ENCODE peak calls at places on chromosomes 6 and 20, in six cellular contexts. One of them, this sample, is unnamed.

GRCh38 chr6:166588691-166589333 is 2.3 kb upstream of the RAMACL start:
- DNase-seq in GM12865: peak; percentile 39
- DNase-seq in heart left ventricle: no peak
- DNase-seq in H9: peak; percentile 61
- DNase-seq in RWPE1: no peak
- DNase-seq in CD8-positive, alpha-beta T cell: no peak
- DNase-seq in this sample: peak; percentile 49

GRCh38 chr6:53928641-53929339 is 134.0 kb downstream of the LRRC1 start:
- DNase-seq in GM12865: no peak
- DNase-seq in heart left ventricle: no peak
- DNase-seq in H9: no peak
- DNase-seq in RWPE1: peak; percentile 53
- DNase-seq in CD8-positive, alpha-beta T cell: no peak
- DNase-seq in this sample: no peak

GRCh38 chr6:110556317-110557115 is 80.1 kb upstream of the SLC22A16 start:
- DNase-seq in GM12865: no peak
- DNase-seq in heart left ventricle: no peak
- DNase-seq in H9: no peak
- DNase-seq in RWPE1: no peak
- DNase-seq in CD8-positive, alpha-beta T cell: no peak
- DNase-seq in this sample: no peak

GRCh38 chr6:162099685-162100084 is 627.9 kb downstream of the PRKN start:
- DNase-seq in GM12865: no peak
- DNase-seq in heart left ventricle: no peak
- DNase-seq in H9: no peak
- DNase-seq in RWPE1: peak; percentile 77
- DNase-seq in CD8-positive, alpha-beta T cell: no peak
- DNase-seq in this sample: no peak

GRCh38 chr20:45538209-45538798 is 978 bp downstream of the WFDC6 start:
- DNase-seq in GM12865: no peak
- DNase-seq in heart left ventricle: no peak
- DNase-seq in H9: peak; percentile 58
- DNase-seq in RWPE1: peak; percentile 85
- DNase-seq in CD8-positive, alpha-beta T cell: no peak
- DNase-seq in this sample: no peak

GRCh38 chr6:68628156-68628555 is 6.9 kb upstream of the ADGRB3 start:
- DNase-seq in GM12865: no peak
- DNase-seq in heart left ventricle: no peak
- DNase-seq in H9: peak; percentile 30
- DNase-seq in RWPE1: no peak
- DNase-seq in CD8-positive, alpha-beta T cell: no peak
- DNase-seq in this sample: no peak

GRCh38 chr6:111461860-111462259 is 21.2 kb downstream of the REV3L start:
- DNase-seq in GM12865: no peak
- DNase-seq in heart left ventricle: no peak
- DNase-seq in H9: no peak
- DNase-seq in RWPE1: no peak
- DNase-seq in CD8-positive, alpha-beta T cell: no peak
- DNase-seq in this sample: no peak

GRCh38 chr20:7790189-7790588 is 150.1 kb downstream of the HAO1 start:
- DNase-seq in GM12865: no peak
- DNase-seq in heart left ventricle: no peak
- DNase-seq in H9: no peak
- DNase-seq in RWPE1: no peak
- DNase-seq in CD8-positive, alpha-beta T cell: no peak
- DNase-seq in this sample: no peak

GRCh38 chr6:26411751-26412150 is 9.7 kb downstream of the BTN3A1 start:
- DNase-seq in GM12865: no peak
- DNase-seq in heart left ventricle: no peak
- DNase-seq in H9: no peak
- DNase-seq in RWPE1: no peak
- DNase-seq in CD8-positive, alpha-beta T cell: no peak
- DNase-seq in this sample: no peak

GRCh38 chr20:60453847-60454246 is 495.6 kb downstream of the CDH26 start:
- DNase-seq in GM12865: no peak
- DNase-seq in heart left ventricle: no peak
- DNase-seq in H9: peak; percentile 72
- DNase-seq in RWPE1: no peak
- DNase-seq in CD8-positive, alpha-beta T cell: no peak
- DNase-seq in this sample: no peak

GRCh38 chr6:15663057-15663638 is 320 bp upstream of the DTNBP1 start:
- DNase-seq in GM12865: no peak
- DNase-seq in heart left ventricle: no peak
- DNase-seq in H9: no peak
- DNase-seq in RWPE1: peak; percentile 91
- DNase-seq in CD8-positive, alpha-beta T cell: no peak
- DNase-seq in this sample: peak; percentile 92

GRCh38 chr20:23782366-23782983 is 31.7 kb upstream of the CST1 start:
- DNase-seq in GM12865: peak; percentile 28
- DNase-seq in heart left ventricle: no peak
- DNase-seq in H9: peak; percentile 73
- DNase-seq in RWPE1: peak; percentile 4
- DNase-seq in CD8-positive, alpha-beta T cell: no peak
- DNase-seq in this sample: peak; percentile 21

GRCh38 chr20:17938889-17939619 is 29.5 kb downstream of the SNX5 start:
- DNase-seq in GM12865: peak; percentile 85
- DNase-seq in heart left ventricle: no peak
- DNase-seq in H9: peak; percentile 86
- DNase-seq in RWPE1: peak; percentile 75
- DNase-seq in CD8-positive, alpha-beta T cell: peak; percentile 17
- DNase-seq in this sample: peak; percentile 78

GRCh38 chr20:5150226-5151076 is 23.6 kb downstream of the CDS2 start:
- DNase-seq in GM12865: no peak
- DNase-seq in heart left ventricle: no peak
- DNase-seq in H9: no peak
- DNase-seq in RWPE1: no peak
- DNase-seq in CD8-positive, alpha-beta T cell: no peak
- DNase-seq in this sample: no peak

GRCh38 chr6:164665328-164665727 is 644.1 kb downstream of the C6orf118 start:
- DNase-seq in GM12865: no peak
- DNase-seq in heart left ventricle: no peak
- DNase-seq in H9: no peak
- DNase-seq in RWPE1: no peak
- DNase-seq in CD8-positive, alpha-beta T cell: no peak
- DNase-seq in this sample: no peak

GRCh38 chr6:170423030-170423429 is 116.5 kb downstream of the FAM120B start:
- DNase-seq in GM12865: no peak
- DNase-seq in heart left ventricle: no peak
- DNase-seq in H9: peak; percentile 84
- DNase-seq in RWPE1: no peak
- DNase-seq in CD8-positive, alpha-beta T cell: no peak
- DNase-seq in this sample: peak; percentile 63

GRCh38 chr6:39642300-39642699 is 82.9 kb downstream of the KIF6 start:
- DNase-seq in GM12865: no peak
- DNase-seq in heart left ventricle: no peak
- DNase-seq in H9: peak; percentile 53
- DNase-seq in RWPE1: no peak
- DNase-seq in CD8-positive, alpha-beta T cell: no peak
- DNase-seq in this sample: no peak

GRCh38 chr6:116370328-116370716 is 425 bp upstream of the DSE start:
- DNase-seq in GM12865: no peak
- DNase-seq in heart left ventricle: no peak
- DNase-seq in H9: no peak
- DNase-seq in RWPE1: no peak
- DNase-seq in CD8-positive, alpha-beta T cell: no peak
- DNase-seq in this sample: no peak

GRCh38 chr6:150410906-150411305 is 42.1 kb downstream of the IYD start:
- DNase-seq in GM12865: no peak
- DNase-seq in heart left ventricle: no peak
- DNase-seq in H9: no peak
- DNase-seq in RWPE1: no peak
- DNase-seq in CD8-positive, alpha-beta T cell: no peak
- DNase-seq in this sample: no peak

GRCh38 chr20:4925842-4926530 is 75.3 kb downstream of the SLC23A2 start:
- DNase-seq in GM12865: no peak
- DNase-seq in heart left ventricle: peak; percentile 68
- DNase-seq in H9: no peak
- DNase-seq in RWPE1: peak; percentile 49
- DNase-seq in CD8-positive, alpha-beta T cell: no peak
- DNase-seq in this sample: no peak

GRCh38 chr6:88633782-88634181 is 329.6 kb downstream of the RNGTT start:
- DNase-seq in GM12865: no peak
- DNase-seq in heart left ventricle: no peak
- DNase-seq in H9: no peak
- DNase-seq in RWPE1: no peak
- DNase-seq in CD8-positive, alpha-beta T cell: no peak
- DNase-seq in this sample: no peak

DNA sequence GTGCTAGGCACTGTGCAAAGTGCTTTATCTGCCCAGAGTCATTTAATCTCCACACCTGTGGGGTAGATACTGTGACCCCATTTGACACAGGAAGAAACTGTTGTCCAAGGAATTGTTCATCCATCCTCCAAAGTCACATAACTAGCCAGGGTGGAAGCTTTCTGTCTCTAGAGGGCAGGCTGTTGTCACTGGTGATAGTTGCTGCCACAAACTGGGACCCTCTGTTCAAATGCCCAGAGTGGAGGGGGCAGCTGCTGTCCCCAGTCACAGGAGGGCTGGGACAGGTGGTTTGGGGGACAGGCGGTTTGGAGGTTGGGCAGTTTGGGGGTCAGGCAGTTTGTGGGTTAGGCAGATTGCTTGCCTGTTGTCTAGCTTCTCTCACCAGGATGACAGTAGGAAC is 16.1 kb upstream of the TMEM242 start:
- DNase-seq in GM12865: no peak
- DNase-seq in heart left ventricle: no peak
- DNase-seq in H9: peak; percentile 34
- DNase-seq in RWPE1: no peak
- DNase-seq in CD8-positive, alpha-beta T cell: no peak
- DNase-seq in this sample: no peak
- TF ChIP-seq CTCF in GM12865: peak; percentile 7
- TF ChIP-seq CTCF in heart left ventricle: no peak
- TF ChIP-seq CTCF in H9: peak; percentile 40
- TF ChIP-seq CTCF in RWPE1: no peak
- TF ChIP-seq CTCF in CD8-positive, alpha-beta T cell: no peak
- TF ChIP-seq CTCF in this sample: peak; percentile 39

GRCh38 chr6:105790635-105791034 is 295.5 kb upstream of the PRDM1 start:
- DNase-seq in GM12865: no peak
- DNase-seq in heart left ventricle: no peak
- DNase-seq in H9: no peak
- DNase-seq in RWPE1: no peak
- DNase-seq in CD8-positive, alpha-beta T cell: no peak
- DNase-seq in this sample: no peak

GRCh38 chr6:105794870-105795269 is 291.3 kb upstream of the PRDM1 start:
- DNase-seq in GM12865: no peak
- DNase-seq in heart left ventricle: no peak
- DNase-seq in H9: no peak
- DNase-seq in RWPE1: no peak
- DNase-seq in CD8-positive, alpha-beta T cell: no peak
- DNase-seq in this sample: peak; percentile 24

GRCh38 chr6:105794263-105794662 is 291.9 kb upstream of the PRDM1 start:
- DNase-seq in GM12865: no peak
- DNase-seq in heart left ventricle: peak; percentile 68
- DNase-seq in H9: peak; percentile 55
- DNase-seq in RWPE1: no peak
- DNase-seq in CD8-positive, alpha-beta T cell: no peak
- DNase-seq in this sample: no peak

GRCh38 chr6:105791569-105792318 is 294.4 kb upstream of the PRDM1 start:
- DNase-seq in GM12865: peak; percentile 64
- DNase-seq in heart left ventricle: no peak
- DNase-seq in H9: no peak
- DNase-seq in RWPE1: no peak
- DNase-seq in CD8-positive, alpha-beta T cell: no peak
- DNase-seq in this sample: peak; percentile 29

GRCh38 chr6:105793132-105793531 is 293.0 kb upstream of the PRDM1 start:
- DNase-seq in GM12865: peak; percentile 69
- DNase-seq in heart left ventricle: no peak
- DNase-seq in H9: no peak
- DNase-seq in RWPE1: no peak
- DNase-seq in CD8-positive, alpha-beta T cell: no peak
- DNase-seq in this sample: no peak
- TF ChIP-seq CTCF in GM12865: peak; percentile 6
- TF ChIP-seq CTCF in heart left ventricle: no peak
- TF ChIP-seq CTCF in H9: no peak
- TF ChIP-seq CTCF in RWPE1: no peak
- TF ChIP-seq CTCF in CD8-positive, alpha-beta T cell: no peak
- TF ChIP-seq CTCF in this sample: no peak

GRCh38 chr6:13328076-13328874 is at the start of gene TBC1D7:
- DNase-seq in GM12865: peak; percentile 96
- DNase-seq in heart left ventricle: peak; percentile 97
- DNase-seq in H9: peak; percentile 95
- DNase-seq in RWPE1: peak; percentile 94
- DNase-seq in CD8-positive, alpha-beta T cell: peak; percentile 86
- DNase-seq in this sample: peak; percentile 95
- TF ChIP-seq CTCF in GM12865: peak; percentile 1
- TF ChIP-seq CTCF in heart left ventricle: peak; percentile 12
- TF ChIP-seq CTCF in H9: peak; percentile 33
- TF ChIP-seq CTCF in RWPE1: peak; percentile 6
- TF ChIP-seq CTCF in CD8-positive, alpha-beta T cell: no peak
- TF ChIP-seq CTCF in this sample: no peak

GRCh38 chr6:99867026-99867425 is 127.0 kb downstream of the MCHR2 start:
- DNase-seq in GM12865: no peak
- DNase-seq in heart left ventricle: no peak
- DNase-seq in H9: no peak
- DNase-seq in RWPE1: no peak
- DNase-seq in CD8-positive, alpha-beta T cell: no peak
- DNase-seq in this sample: no peak
- TF ChIP-seq CTCF in GM12865: no peak
- TF ChIP-seq CTCF in heart left ventricle: no peak
- TF ChIP-seq CTCF in H9: no peak
- TF ChIP-seq CTCF in RWPE1: no peak
- TF ChIP-seq CTCF in CD8-positive, alpha-beta T cell: no peak
- TF ChIP-seq CTCF in this sample: no peak

GRCh38 chr6:129884211-129884610 is 23.1 kb upstream of the TMEM244 start:
- DNase-seq in GM12865: no peak
- DNase-seq in heart left ventricle: no peak
- DNase-seq in H9: no peak
- DNase-seq in RWPE1: no peak
- DNase-seq in CD8-positive, alpha-beta T cell: no peak
- DNase-seq in this sample: no peak
- TF ChIP-seq CTCF in GM12865: no peak
- TF ChIP-seq CTCF in heart left ventricle: no peak
- TF ChIP-seq CTCF in H9: no peak
- TF ChIP-seq CTCF in RWPE1: no peak
- TF ChIP-seq CTCF in CD8-positive, alpha-beta T cell: no peak
- TF ChIP-seq CTCF in this sample: no peak

DNA sequence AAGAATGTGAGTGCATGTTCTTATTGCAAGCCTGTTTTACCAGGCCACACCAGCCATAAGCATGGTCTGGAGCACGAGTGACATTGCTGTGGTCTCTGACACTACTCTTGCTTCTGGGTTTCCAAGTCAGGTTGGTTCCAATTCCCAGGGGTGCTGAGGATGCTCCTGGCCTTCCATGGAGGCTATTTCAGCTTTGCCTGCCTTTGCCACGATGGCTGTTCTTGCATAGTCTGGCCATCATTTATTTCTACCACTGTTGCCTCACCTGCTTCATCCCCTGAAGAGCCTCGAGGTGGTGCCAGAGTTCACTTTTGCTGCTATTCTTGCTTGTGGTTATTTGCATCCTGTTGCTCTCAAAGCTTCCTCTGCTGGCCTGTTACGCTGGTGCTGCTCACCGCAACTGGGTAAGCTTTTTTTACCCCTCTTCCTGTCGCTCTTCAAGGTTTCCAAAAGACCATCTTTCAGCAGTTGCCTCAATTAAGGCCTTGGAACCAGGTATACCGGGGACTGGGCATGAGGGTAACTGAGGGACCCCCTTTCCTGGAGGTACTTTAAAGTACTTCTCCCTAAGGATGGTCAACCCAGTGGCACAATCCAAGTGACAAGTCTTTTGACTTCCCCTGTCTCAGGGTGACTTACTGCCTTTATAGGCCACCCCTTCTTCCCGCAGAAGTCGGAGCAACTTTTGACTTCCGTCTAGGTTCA is 64.5 kb downstream of the AKAP7 start:
- DNase-seq in GM12865: peak; percentile 92
- DNase-seq in heart left ventricle: no peak
- DNase-seq in H9: peak; percentile 85
- DNase-seq in RWPE1: peak; percentile 13
- DNase-seq in CD8-positive, alpha-beta T cell: peak; percentile 53
- DNase-seq in this sample: peak; percentile 70
- TF ChIP-seq CTCF in GM12865: peak; percentile 88
- TF ChIP-seq CTCF in heart left ventricle: peak; percentile 61
- TF ChIP-seq CTCF in H9: peak; percentile 86
- TF ChIP-seq CTCF in RWPE1: no peak
- TF ChIP-seq CTCF in CD8-positive, alpha-beta T cell: peak; percentile 83
- TF ChIP-seq CTCF in this sample: peak; percentile 77

This sample was measured in GM10248.